ENCODE peak calls at places on chromosomes 12 and 14, in six cellular contexts. M is HepG2, J is K562, T is SK-N-SH, B is H1, W is GM12878. P is an unnamed sample.

GRCh38 chr12:6821271-6821673 is 349 bp upstream of the GPR162 start:
- DNase-seq in M (no peak), J (no peak), T (peak; percentile 82), B (no peak), W (no peak), P (peak; percentile 92)

GRCh38 chr14:52700701-52701172 is 5.4 kb upstream of the ERO1A start:
- DNase-seq in M (peak; percentile 68), J (no peak), T (no peak), B (no peak), W (no peak), P (no peak)

GRCh38 chr14:101194356-101195308 is 291.1 kb upstream of the RTL1 start:
- DNase-seq in M (no peak), J (no peak), T (no peak), B (no peak), W (no peak), P (no peak)

GRCh38 chr12:6553051-6553868 is 2.6 kb downstream of the IFFO1 start:
- DNase-seq in M (no peak), J (no peak), T (no peak), B (no peak), W (no peak), P (no peak)

GRCh38 chr14:77554816-77555599 is 56.4 kb upstream of the ISM2 start:
- DNase-seq in M (no peak), J (no peak), T (no peak), B (no peak), W (no peak), P (no peak)

GRCh38 chr12:176321-177181 is 37.4 kb downstream of the SLC6A12 start:
- DNase-seq in M (peak; percentile 61), J (no peak), T (peak; percentile 75), B (no peak), W (no peak), P (no peak)

GRCh38 chr12:31687101-31687527 is 27.6 kb downstream of the ETFBKMT start:
- DNase-seq in M (no peak), J (no peak), T (no peak), B (no peak), W (peak; percentile 66), P (peak; percentile 5)

GRCh38 chr14:24317141-24317927 is 6.0 kb downstream of the LTB4R start:
- DNase-seq in M (no peak), J (peak; percentile 42), T (no peak), B (no peak), W (no peak), P (no peak)

GRCh38 chr14:78836777-78837176 is 666.6 kb downstream of the NRXN3 start:
- DNase-seq in M (peak; percentile 37), J (peak; percentile 37), T (peak; percentile 21), B (peak; percentile 77), W (peak; percentile 17), P (peak; percentile 35)

GRCh38 chr14:87691482-87691881 is 301.5 kb downstream of the GALC start:
- DNase-seq in M (no peak), J (no peak), T (no peak), B (no peak), W (no peak), P (no peak)

GRCh38 chr12:96751626-96752025 is 155.4 kb upstream of the NEDD1 start:
- DNase-seq in M (no peak), J (no peak), T (no peak), B (no peak), W (no peak), P (no peak)

GRCh38 chr14:103404032-103404918 is 19.1 kb downstream of the MARK3 start:
- DNase-seq in M (no peak), J (no peak), T (no peak), B (no peak), W (no peak), P (peak; percentile 65)

GRCh38 chr14:55514819-55515470 is 65.1 kb upstream of the KTN1 start:
- DNase-seq in M (no peak), J (no peak), T (no peak), B (no peak), W (no peak), P (no peak)

GRCh38 chr12:52010152-52010622 is 3.4 kb downstream of the TAMALIN start:
- DNase-seq in M (peak; percentile 72), J (peak; percentile 91), T (peak; percentile 88), B (peak; percentile 67), W (no peak), P (no peak)

GRCh38 chr12:12823308-12823707 is 10.2 kb downstream of the DDX47 start:
- DNase-seq in M (no peak), J (no peak), T (no peak), B (no peak), W (no peak), P (no peak)

GRCh38 chr14:63179383-63179782 is 24.9 kb upstream of the RHOJ start:
- DNase-seq in M (no peak), J (no peak), T (no peak), B (no peak), W (no peak), P (no peak)

GRCh38 chr12:50249464-50250229 is 33.7 kb downstream of the LIMA1 start:
- DNase-seq in M (no peak), J (no peak), T (no peak), B (no peak), W (no peak), P (no peak)

GRCh38 chr12:89918172-89918880 is 209.7 kb upstream of the ATP2B1 start:
- DNase-seq in M (no peak), J (no peak), T (no peak), B (no peak), W (no peak), P (no peak)

GRCh38 chr12:34394211-34395055 is 372.1 kb downstream of the ALG10 start:
- DNase-seq in M (no peak), J (no peak), T (peak; percentile 9), B (no peak), W (no peak), P (no peak)

GRCh38 chr12:22467190-22467589 is 77.2 kb downstream of the C2CD5 start:
- DNase-seq in M (no peak), J (no peak), T (no peak), B (no peak), W (no peak), P (no peak)

DNA sequence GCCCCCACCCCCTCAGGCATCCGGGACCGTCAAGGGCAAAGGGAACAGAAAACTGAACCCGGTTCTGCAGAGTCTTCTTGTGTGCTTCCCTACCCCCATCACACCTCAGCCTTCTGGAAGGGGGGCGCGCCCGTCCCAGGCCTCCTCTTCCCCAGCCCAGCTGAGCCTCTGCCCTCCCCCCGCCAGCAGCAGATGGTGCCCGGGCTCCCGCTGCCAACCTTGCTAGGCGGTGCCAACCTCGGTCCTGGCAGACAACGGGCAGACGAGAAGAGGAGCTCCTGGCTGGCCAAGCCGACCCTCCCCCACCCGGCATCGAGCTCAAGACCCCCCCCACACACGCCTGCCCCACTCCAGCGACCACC is 8.7 kb downstream of the STAC3 start:
- DNase-seq in M (no peak), J (no peak), T (peak; percentile 64), B (no peak), W (no peak), P (no peak)
- TF ChIP-seq GABPA in M (no peak), J (no peak), T (no peak), B (no peak), W (no peak), P (no peak)

DNA sequence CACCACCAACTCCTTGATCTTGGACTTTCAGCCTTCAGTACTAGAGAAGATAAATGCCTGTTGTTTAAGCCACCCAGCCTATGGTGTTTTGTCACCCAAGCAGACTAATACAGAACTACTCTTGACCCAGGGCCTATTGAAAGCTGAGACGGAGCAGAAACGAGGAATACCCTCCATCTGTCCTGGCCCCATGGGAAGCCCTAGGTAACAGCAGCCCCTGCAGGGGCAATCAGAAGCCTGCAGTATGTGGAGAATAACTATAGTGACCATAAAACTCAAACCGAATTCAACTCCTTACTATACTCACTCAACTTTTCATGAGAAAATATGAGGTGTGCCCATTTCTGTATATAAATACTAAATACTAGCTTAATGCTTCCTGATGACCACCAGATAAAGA is 307.4 kb downstream of the NUAK1 start:
- DNase-seq in M (no peak), J (no peak), T (no peak), B (no peak), W (no peak), P (no peak)
- TF ChIP-seq CTCF in M (no peak), J (no peak), T (no peak), B (peak; percentile 46), W (peak; percentile 2), P (no peak)

GRCh38 chr12:104994301-104994700 is 8.2 kb downstream of the NOPCHAP1 start:
- DNase-seq in M (no peak), J (no peak), T (no peak), B (no peak), W (no peak), P (no peak)

GRCh38 chr12:104999347-104999685 is 13.2 kb downstream of the NOPCHAP1 start:
- DNase-seq in M (no peak), J (no peak), T (no peak), B (no peak), W (no peak), P (no peak)

DNA sequence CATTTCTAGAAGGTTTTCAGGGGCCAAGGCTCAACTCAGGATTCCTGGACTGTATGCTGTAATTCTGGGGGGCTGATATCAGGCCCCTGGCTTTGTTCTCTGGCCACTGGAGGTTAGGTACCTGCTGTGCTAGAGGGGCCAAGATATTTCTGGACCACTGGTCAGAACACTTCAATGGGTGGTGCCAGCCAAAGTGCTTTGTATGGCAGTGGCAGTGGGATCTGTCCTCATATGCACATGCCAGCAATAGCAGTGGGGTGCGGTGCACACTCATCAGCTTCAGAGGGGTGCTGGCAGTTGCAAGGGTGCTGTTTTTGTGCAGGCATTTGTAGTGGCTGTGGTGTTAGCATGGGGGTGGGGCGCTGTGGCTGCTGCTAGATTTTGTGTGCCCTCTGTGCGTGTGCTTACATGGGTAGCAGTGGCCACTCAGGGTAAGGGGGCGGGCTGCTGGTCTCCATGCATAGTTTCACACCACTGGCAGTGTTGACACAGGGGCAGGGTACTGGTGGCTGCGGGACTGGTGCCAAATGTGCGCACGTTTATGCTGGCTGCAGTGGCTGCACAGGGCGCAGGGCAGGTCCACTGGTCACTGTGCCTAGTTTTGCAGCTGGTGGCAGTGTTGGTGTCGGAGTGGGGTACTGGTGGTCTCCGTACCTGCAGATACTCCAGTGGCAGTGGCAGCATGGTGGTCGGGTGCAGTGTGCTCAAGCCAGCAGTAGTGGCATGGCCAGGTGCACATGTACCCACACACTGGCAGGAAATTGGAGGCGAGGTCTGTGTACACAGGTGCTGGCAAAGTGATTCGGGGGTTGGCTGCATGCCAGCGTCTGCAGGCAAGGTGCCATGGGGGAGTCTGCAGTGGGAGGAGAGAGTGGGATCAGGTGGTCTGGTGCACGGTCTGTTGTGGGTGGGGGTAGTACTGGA is 12.6 kb downstream of the NOPCHAP1 start:
- DNase-seq in M (no peak), J (no peak), T (no peak), B (no peak), W (no peak), P (no peak)
- TF ChIP-seq GABPA in M (no peak), J (no peak), T (no peak), B (no peak), W (no peak), P (no peak)

GRCh38 chr14:57575482-57575881 is 81.8 kb upstream of the CCDC198 start:
- DNase-seq in M (no peak), J (no peak), T (no peak), B (no peak), W (no peak), P (no peak)

GRCh38 chr14:57576498-57576897 is 82.8 kb upstream of the CCDC198 start:
- DNase-seq in M (no peak), J (no peak), T (no peak), B (no peak), W (no peak), P (no peak)

GRCh38 chr14:57578427-57579220 is 85.0 kb upstream of the CCDC198 start:
- DNase-seq in M (no peak), J (no peak), T (no peak), B (no peak), W (no peak), P (no peak)

GRCh38 chr14:57573193-57573592 is 79.5 kb upstream of the CCDC198 start:
- DNase-seq in M (no peak), J (no peak), T (no peak), B (no peak), W (no peak), P (no peak)

GRCh38 chr14:57574617-57575288 is 81.1 kb upstream of the CCDC198 start:
- DNase-seq in M (peak; percentile 1), J (no peak), T (no peak), B (no peak), W (no peak), P (no peak)
- TF ChIP-seq CTCF in M (peak; percentile 7), J (no peak), T (no peak), B (no peak), W (peak; percentile 37), P (no peak)

P was measured in HL-60.